ENCODE peak calls at places on chromosomes 12 and 14, in four cellular contexts. One of them, this sample, is unnamed.

GRCh38 chr14:65945333-65945732 is 532.8 kb downstream of the FUT8 start:
- DNase-seq in T follicular helper cell: no peak
- DNase-seq in ACHN: no peak
- DNase-seq in right atrium auricular region: no peak
- DNase-seq in this sample: no peak

GRCh38 chr12:76587428-76588178 is 28.0 kb upstream of the OSBPL8 start:
- DNase-seq in right atrium auricular region: no peak
- DNase-seq in ACHN: no peak
- DNase-seq in T follicular helper cell: no peak
- DNase-seq in this sample: no peak

GRCh38 chr14:72173038-72173720 is 240.9 kb downstream of the RGS6 start:
- DNase-seq in right atrium auricular region: no peak
- DNase-seq in T follicular helper cell: no peak
- DNase-seq in ACHN: no peak
- DNase-seq in this sample: no peak

GRCh38 chr14:26385302-26385701 is 212.5 kb downstream of the NOVA1 start:
- DNase-seq in T follicular helper cell: no peak
- DNase-seq in right atrium auricular region: no peak
- DNase-seq in ACHN: no peak
- DNase-seq in this sample: no peak

GRCh38 chr12:4049566-4050080 is 176.4 kb upstream of the PARP11 start:
- DNase-seq in right atrium auricular region: no peak
- DNase-seq in ACHN: no peak
- DNase-seq in T follicular helper cell: no peak
- DNase-seq in this sample: no peak

GRCh38 chr12:108305520-108305919 is 33.6 kb downstream of the CMKLR1 start:
- DNase-seq in T follicular helper cell: no peak
- DNase-seq in right atrium auricular region: peak; percentile 95
- DNase-seq in ACHN: peak; percentile 64
- DNase-seq in this sample: peak; percentile 94

GRCh38 chr12:22981711-22982110 is 356.7 kb downstream of the ETNK1 start:
- DNase-seq in T follicular helper cell: no peak
- DNase-seq in ACHN: peak; percentile 55
- DNase-seq in right atrium auricular region: no peak
- DNase-seq in this sample: no peak

GRCh38 chr12:19575307-19576243 is 136.3 kb downstream of the AEBP2 start:
- DNase-seq in T follicular helper cell: no peak
- DNase-seq in ACHN: peak; percentile 8
- DNase-seq in right atrium auricular region: no peak
- DNase-seq in this sample: peak; percentile 25

GRCh38 chr14:100306256-100306505 is at the start of gene SLC25A29:
- DNase-seq in T follicular helper cell: no peak
- DNase-seq in ACHN: no peak
- DNase-seq in right atrium auricular region: no peak
- DNase-seq in this sample: no peak

GRCh38 chr14:37598085-37598972 is 2.9 kb downstream of the TTC6 start:
- DNase-seq in T follicular helper cell: no peak
- DNase-seq in right atrium auricular region: no peak
- DNase-seq in ACHN: no peak
- DNase-seq in this sample: no peak

GRCh38 chr12:71315328-71315960 is 124.2 kb upstream of the LGR5 start:
- DNase-seq in ACHN: no peak
- DNase-seq in right atrium auricular region: no peak
- DNase-seq in T follicular helper cell: no peak
- DNase-seq in this sample: no peak